ENCODE peak calls at places on chromosomes 1 and 21, in four cellular contexts. G is Panc1, C is AG09309, Q is NB4. V is an unnamed sample.

GRCh38 chr1:46394108-46394871 is at the start of gene FAAH:
- DNase-seq in Q (no peak), C (no peak), G (no peak), V (no peak)

GRCh38 chr1:5764959-5765358 is 227.3 kb downstream of the NPHP4 start:
- DNase-seq in C (no peak), Q (no peak), G (no peak), V (no peak)

GRCh38 chr21:45417951-45418300 is 13.0 kb downstream of the COL18A1 start:
- DNase-seq in C (no peak), G (no peak), Q (no peak), V (no peak)

GRCh38 chr21:39119696-39120290 is 63.5 kb downstream of the PSMG1 start:
- DNase-seq in C (no peak), Q (no peak), G (no peak), V (no peak)

GRCh38 chr1:176694713-176695112 is 231.7 kb downstream of the PAPPA2 start:
- DNase-seq in Q (no peak), G (no peak), C (no peak), V (no peak)

GRCh38 chr1:235825229-235825628 is 41.5 kb downstream of the LYST start:
- DNase-seq in Q (no peak), C (no peak), G (no peak), V (no peak)

GRCh38 chr21:37974081-37974480 is 57.8 kb upstream of the KCNJ6 start:
- DNase-seq in G (no peak), Q (no peak), C (no peak), V (no peak)

GRCh38 chr1:20443703-20444587 is 42.1 kb downstream of the CAMK2N1 start:
- DNase-seq in G (no peak), Q (no peak), C (no peak), V (no peak)

GRCh38 chr1:88029899-88030298 is 654.2 kb upstream of the PKN2 start:
- DNase-seq in C (no peak), G (no peak), Q (no peak), V (no peak)

GRCh38 chr1:8871539-8871935 is 6.9 kb downstream of the ENO1 start:
- DNase-seq in G (no peak), C (no peak), Q (no peak), V (no peak)

GRCh38 chr1:8873506-8874229 is 4.8 kb downstream of the ENO1 start:
- DNase-seq in Q (peak; percentile 95), C (peak; percentile 97), G (peak; percentile 97), V (peak; percentile 44)

GRCh38 chr1:8871965-8872399 is 6.5 kb downstream of the ENO1 start:
- DNase-seq in G (no peak), C (no peak), Q (no peak), V (no peak)

GRCh38 chr1:8874230-8875201 is 4.0 kb downstream of the ENO1 start:
- DNase-seq in Q (no peak), C (no peak), G (no peak), V (no peak)

GRCh38 chr1:8873001-8873400 is 5.5 kb downstream of the ENO1 start:
- DNase-seq in C (no peak), G (no peak), Q (no peak), V (no peak)
- H3K4me3 ChIP-seq in C (no peak overlapping the region), G (peak overlapping the region; percentile 97), Q (peak overlapping the region; percentile 99), V (peak overlapping the region; percentile 56)

GRCh38 chr1:118563969-118564951 is 379.2 kb upstream of the SPAG17 start:
- DNase-seq in Q (peak; percentile 72), C (no peak), G (no peak), V (peak; percentile 29)
- TF ChIP-seq CTCF in Q (no peak), C (peak; percentile 1), G (no peak), V (no peak)

DNA sequence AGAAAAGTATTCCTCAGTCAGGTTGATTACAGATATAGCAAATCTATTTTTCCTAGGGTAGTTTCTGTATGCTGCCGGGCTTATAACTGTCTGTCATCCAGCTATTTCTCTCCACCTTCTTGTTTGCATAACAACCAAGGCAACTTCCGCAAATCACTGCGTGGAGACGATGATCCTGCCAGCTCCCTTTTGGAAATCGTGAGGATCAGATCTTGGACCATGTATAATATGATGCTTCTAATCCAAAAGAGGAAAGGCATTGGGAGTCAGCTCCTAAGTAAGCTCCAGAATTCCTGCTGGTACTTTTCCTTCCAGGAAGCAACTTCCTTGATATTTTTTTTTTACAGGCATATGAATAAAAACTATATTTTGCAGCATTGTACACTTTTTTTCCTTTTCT is 445 bp upstream of the RGS4 start:
- DNase-seq in C (no peak), Q (no peak), G (no peak), V (no peak)
- H3K4me3 ChIP-seq in C (peak overlapping the region; percentile 46), Q (no peak overlapping the region), G (peak overlapping the region; percentile 39), V (no peak overlapping the region)

GRCh38 chr1:30845891-30846290 is 62.7 kb downstream of the SDC3 start:
- DNase-seq in Q (no peak), G (no peak), C (no peak), V (no peak)
- TF ChIP-seq CTCF in Q (no peak), G (no peak), C (no peak), V (no peak)

DNA sequence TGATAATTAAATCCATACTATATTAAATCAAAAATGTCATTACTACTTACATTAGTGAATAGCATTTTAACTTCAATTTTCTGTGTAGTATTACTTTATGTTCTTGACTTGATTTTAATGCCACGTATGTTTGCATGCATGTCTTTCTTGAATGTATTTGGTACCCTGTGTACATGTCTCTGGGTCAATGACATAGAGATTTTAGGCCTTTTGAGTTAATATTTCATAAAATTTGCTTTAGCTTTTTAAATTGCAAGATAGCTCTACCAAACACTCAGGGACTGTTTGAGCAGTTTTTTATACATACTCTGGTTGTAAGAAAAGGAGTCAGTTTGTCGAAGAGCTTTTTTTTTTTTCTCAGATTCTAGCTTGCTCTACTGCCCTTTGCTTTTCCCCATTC is 1.5 kb downstream of the MLLT11 start:
- DNase-seq in Q (no peak), C (no peak), G (no peak), V (no peak)
- H3K4me3 ChIP-seq in Q (peak overlapping the region; percentile 99), C (no peak overlapping the region), G (peak overlapping the region; percentile 99), V (no peak overlapping the region)

GRCh38 chr1:246567258-246568235 is 1.3 kb downstream of the CNST start:
- DNase-seq in Q (peak; percentile 42), C (peak; percentile 68), G (peak; percentile 52), V (peak; percentile 32)
- TF ChIP-seq CTCF in Q (no peak), C (no peak), G (no peak), V (no peak)